ENCODE peak calls at places on chromosome 2, in seven cellular contexts. E is GM06990, W is PC-9, V is epithelial cell of proximal tubule, C is A549, F is fibroblast of villous mesenchyme, K is PC-3. B is an unnamed sample.

GRCh38 chr2:240574386-240575100 is 6.3 kb downstream of the RNPEPL1 start:
- DNase-seq in E (no peak), W (no peak), V (no peak), C (no peak), F (no peak), K (no peak), B (no peak)

GRCh38 chr2:174544156-174544555 is 53.4 kb downstream of the WIPF1 start:
- DNase-seq in E (no peak), W (no peak), V (no peak), C (no peak), F (no peak), K (no peak), B (no peak)

GRCh38 chr2:121076885-121077549 is 208.0 kb downstream of the TFCP2L1 start:
- DNase-seq in E (peak; percentile 56), W (peak; percentile 86), V (no peak), C (peak; percentile 58), F (peak; percentile 36), K (peak; percentile 81), B (peak; percentile 23)

GRCh38 chr2:231985823-231986261 is 24.3 kb downstream of the DIS3L2 start:
- DNase-seq in E (no peak), W (no peak), V (no peak), C (no peak), F (no peak), K (no peak), B (no peak)

GRCh38 chr2:24082787-24083566 is 1.7 kb downstream of the TP53I3 start:
- DNase-seq in E (no peak), W (no peak), V (no peak), C (no peak), F (peak; percentile 2), K (no peak), B (no peak)

GRCh38 chr2:55084631-55085030 is 34.4 kb upstream of the RTN4 start:
- DNase-seq in E (no peak), W (no peak), V (no peak), C (no peak), F (no peak), K (no peak), B (no peak)

GRCh38 chr2:224778474-224778877 is 62.3 kb upstream of the CCDC195 start:
- DNase-seq in E (peak; percentile 18), W (peak; percentile 75), V (no peak), C (peak; percentile 38), F (peak; percentile 70), K (peak; percentile 77), B (peak; percentile 78)

GRCh38 chr2:212842544-212843185 is 304.1 kb upstream of the ERBB4 start:
- DNase-seq in E (no peak), W (no peak), V (no peak), C (no peak), F (peak; percentile 79), K (peak; percentile 71), B (peak; percentile 58)

GRCh38 chr2:102473020-102473419 is at the start of gene SLC9A4:
- DNase-seq in E (no peak), W (peak; percentile 61), V (no peak), C (peak; percentile 8), F (peak; percentile 47), K (peak; percentile 81), B (peak; percentile 45)

GRCh38 chr2:39584283-39584972 is 81.3 kb upstream of the TMEM178A start:
- DNase-seq in E (no peak), W (no peak), V (no peak), C (no peak), F (peak; percentile 53), K (peak; percentile 29), B (peak; percentile 58)

GRCh38 chr2:168430431-168430830 is 25.6 kb upstream of the CERS6 start:
- DNase-seq in E (no peak), W (no peak), V (no peak), C (no peak), F (no peak), K (no peak), B (no peak)

GRCh38 chr2:144133881-144134280 is 386.0 kb downstream of the ZEB2 start:
- DNase-seq in E (no peak), W (no peak), V (no peak), C (no peak), F (no peak), K (no peak), B (no peak)

GRCh38 chr2:133434962-133435668 is 133.1 kb downstream of the NCKAP5 start:
- DNase-seq in E (no peak), W (no peak), V (peak; percentile 89), C (peak; percentile 53), F (no peak), K (peak; percentile 65), B (peak; percentile 62)

GRCh38 chr2:235544687-235544965 is 50.8 kb downstream of the AGAP1 start:
- DNase-seq in E (no peak), W (peak; percentile 70), V (no peak), C (no peak), F (no peak), K (peak; percentile 82), B (no peak)

GRCh38 chr2:150643106-150643730 is 155.8 kb upstream of the RND3 start:
- DNase-seq in E (no peak), W (no peak), V (no peak), C (no peak), F (no peak), K (no peak), B (no peak)

GRCh38 chr2:189514107-189514506 is 66.5 kb downstream of the SLC40A1 start:
- DNase-seq in E (no peak), W (no peak), V (no peak), C (no peak), F (no peak), K (no peak), B (no peak)

GRCh38 chr2:30731248-30731647 is 76.0 kb downstream of the CAPN13 start:
- DNase-seq in E (no peak), W (no peak), V (no peak), C (no peak), F (no peak), K (no peak), B (no peak)

GRCh38 chr2:20465716-20466391 is 19.0 kb downstream of the RHOB start:
- DNase-seq in E (no peak), W (peak; percentile 46), V (no peak), C (no peak), F (no peak), K (peak; percentile 61), B (no peak)

GRCh38 chr2:37357053-37357452 is 12.6 kb downstream of the QPCT start:
- DNase-seq in E (no peak), W (no peak), V (no peak), C (no peak), F (peak; percentile 54), K (no peak), B (no peak)

GRCh38 chr2:186771395-186771794 is 77.5 kb downstream of the FAM171B start:
- DNase-seq in E (no peak), W (peak; percentile 53), V (no peak), C (no peak), F (peak; percentile 30), K (peak; percentile 48), B (peak; percentile 80)

GRCh38 chr2:28934769-28935168 is 40.3 kb downstream of the WDR43 start:
- DNase-seq in E (no peak), W (no peak), V (no peak), C (no peak), F (no peak), K (no peak), B (no peak)

GRCh38 chr2:25481381-25482310 is 139.9 kb upstream of the DNMT3A start:
- DNase-seq in E (no peak), W (no peak), V (no peak), C (no peak), F (no peak), K (no peak), B (peak; percentile 58)

GRCh38 chr2:204608261-204608660 is 63.0 kb downstream of the PARD3B start:
- DNase-seq in E (no peak), W (no peak), V (no peak), C (no peak), F (peak; percentile 55), K (no peak), B (peak; percentile 53)

GRCh38 chr2:88919087-88919738 is 227.7 kb downstream of the RPIA start:
- DNase-seq in E (no peak), W (no peak), V (no peak), C (peak; percentile 10), F (peak; percentile 29), K (peak; percentile 51), B (peak; percentile 2)

GRCh38 chr2:237617305-237617982 is 9.9 kb upstream of the LRRFIP1 start:
- DNase-seq in E (no peak), W (no peak), V (no peak), C (no peak), F (no peak), K (no peak), B (no peak)
- H3K4me3 ChIP-seq in E (no peak overlapping the region), W (no peak overlapping the region), V (no peak overlapping the region), C (no peak overlapping the region), F (no peak overlapping the region), K (no peak overlapping the region), B (no peak overlapping the region)

GRCh38 chr2:239328306-239329191 is 72.3 kb downstream of the HDAC4 start:
- DNase-seq in E (no peak), W (no peak), V (no peak), C (no peak), F (peak; percentile 100), K (no peak), B (peak; percentile 94)
- TF ChIP-seq CTCF in E (no peak), W (no peak), V (no peak), C (no peak), F (no peak), K (no peak), B (peak; percentile 35)

DNA sequence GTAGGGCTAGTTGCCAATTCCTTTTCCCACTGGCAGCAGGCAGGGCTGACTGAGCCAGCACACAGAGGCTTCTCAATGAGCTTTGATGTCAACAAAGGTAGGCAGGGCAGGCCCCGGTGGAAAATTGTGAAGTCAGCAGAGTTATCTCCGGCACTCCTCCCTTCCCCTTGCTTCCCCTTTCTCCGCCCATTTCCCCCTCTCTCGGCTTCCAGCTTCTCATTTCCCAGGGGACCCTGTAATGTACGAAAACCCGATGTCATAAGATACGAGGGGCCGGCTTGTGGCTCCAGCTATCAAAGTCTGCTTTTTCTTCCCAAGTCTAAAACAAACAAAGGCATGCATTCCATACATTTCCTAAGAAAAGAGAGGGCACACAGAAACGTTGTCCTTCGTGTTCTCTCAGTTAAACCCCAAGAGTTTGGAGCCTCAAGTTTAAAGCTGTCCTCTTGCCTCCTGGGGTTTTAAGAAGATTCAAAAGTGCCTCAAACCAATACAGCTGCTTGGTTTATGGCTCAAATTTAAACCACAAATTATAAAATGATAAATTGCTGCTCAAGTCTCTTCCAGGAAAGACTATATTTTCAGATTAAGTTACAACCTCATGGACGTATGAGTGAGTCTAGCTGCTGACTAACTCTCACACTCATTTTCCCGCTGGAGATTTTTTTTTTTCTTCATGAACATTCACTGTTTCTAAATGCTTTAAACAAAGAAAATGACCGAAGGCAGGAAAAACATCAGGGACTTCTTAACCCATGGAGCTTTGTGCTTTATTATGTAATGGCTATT is 27.3 kb upstream of the EML4 start:
- DNase-seq in E (no peak), W (peak; percentile 49), V (no peak), C (peak; percentile 77), F (peak; percentile 89), K (peak; percentile 60), B (peak; percentile 96)
- H3K4me3 ChIP-seq in E (no peak overlapping the region), W (peak overlapping the region; percentile 47), V (no peak overlapping the region), C (peak overlapping the region; percentile 26), F (peak overlapping the region; percentile 24), K (peak overlapping the region; percentile 53), B (peak overlapping the region; percentile 20)

DNA sequence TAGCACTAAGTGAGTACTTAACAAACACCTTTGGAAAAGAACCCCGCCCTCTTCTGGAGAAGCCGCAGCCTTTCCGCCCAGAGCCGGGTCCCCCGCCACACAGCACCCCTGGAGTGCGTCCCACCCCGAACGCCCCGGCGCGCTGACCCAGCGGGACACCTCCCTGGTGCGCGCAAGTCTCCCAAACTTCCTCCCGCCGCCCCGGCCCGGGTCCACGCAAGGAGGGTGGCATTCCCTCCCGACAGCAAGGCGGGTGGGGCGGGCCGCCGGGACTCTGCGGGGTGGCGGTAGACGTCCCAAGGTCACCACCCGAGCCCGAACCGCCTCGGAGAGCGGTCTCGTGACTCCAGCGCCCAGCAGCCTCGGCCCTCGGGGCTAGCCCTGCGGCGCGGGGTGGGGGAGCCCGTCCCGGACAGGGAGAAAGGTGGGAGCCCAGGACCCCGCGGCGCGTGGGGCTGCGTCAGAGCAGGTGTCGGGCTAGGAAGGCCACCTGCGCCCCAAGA is 598 bp downstream of the CCDC93 start:
- DNase-seq in E (peak; percentile 45), W (peak; percentile 56), V (no peak), C (peak; percentile 55), F (peak; percentile 19), K (peak; percentile 7), B (no peak)
- TF ChIP-seq CTCF in E (peak; percentile 17), W (peak; percentile 44), V (no peak), C (no peak), F (no peak), K (no peak), B (no peak)